ENCODE peak calls at places on chromosome 2, in six cellular contexts. D is breast epithelium, T is progenitor cell of endocrine pancreas, O is IMR-90, Y is chondrocyte, U is fibroblast of pulmonary artery. N is an unnamed sample.

GRCh38 chr2:38440655-38441054 is 63.6 kb upstream of the ATL2 start:
- DNase-seq in D (no peak), T (no peak), O (no peak), Y (no peak), U (peak; percentile 26), N (no peak)

GRCh38 chr2:191015229-191015628 is 1.3 kb upstream of the STAT1 start:
- DNase-seq in D (no peak), T (no peak), O (no peak), Y (no peak), U (no peak), N (no peak)

GRCh38 chr2:156748238-156748637 is 312.1 kb downstream of the GPD2 start:
- DNase-seq in D (no peak), T (no peak), O (no peak), Y (no peak), U (no peak), N (no peak)

GRCh38 chr2:241933175-241933911 is 63.8 kb downstream of the RTP5 start:
- DNase-seq in D (peak; percentile 36), T (no peak), O (no peak), Y (no peak), U (peak; percentile 12), N (no peak)

GRCh38 chr2:16152928-16153753 is 212.8 kb downstream of the MYCN start:
- DNase-seq in D (no peak), T (no peak), O (no peak), Y (no peak), U (no peak), N (no peak)

GRCh38 chr2:9941196-9941995 is 10.1 kb upstream of the GRHL1 start:
- DNase-seq in D (no peak), T (no peak), O (peak; percentile 82), Y (no peak), U (peak; percentile 52), N (no peak)

GRCh38 chr2:39068757-39069515 is 51.9 kb downstream of the SOS1 start:
- DNase-seq in D (no peak), T (no peak), O (peak; percentile 26), Y (no peak), U (peak; percentile 3), N (no peak)

GRCh38 chr2:226551522-226552250 is 247.9 kb downstream of the IRS1 start:
- DNase-seq in D (no peak), T (no peak), O (no peak), Y (no peak), U (no peak), N (no peak)

GRCh38 chr2:2875296-2875695 is 502.3 kb downstream of the EIPR1 start:
- DNase-seq in D (peak; percentile 14), T (no peak), O (no peak), Y (no peak), U (no peak), N (no peak)

GRCh38 chr2:2877427-2877826 is 500.2 kb downstream of the EIPR1 start:
- DNase-seq in D (no peak), T (no peak), O (no peak), Y (no peak), U (no peak), N (no peak)

GRCh38 chr2:2875831-2876230 is 501.8 kb downstream of the EIPR1 start:
- DNase-seq in D (no peak), T (no peak), O (no peak), Y (no peak), U (no peak), N (no peak)

GRCh38 chr2:2874805-2875204 is 502.8 kb downstream of the EIPR1 start:
- DNase-seq in D (peak; percentile 30), T (no peak), O (no peak), Y (no peak), U (no peak), N (no peak)

DNA sequence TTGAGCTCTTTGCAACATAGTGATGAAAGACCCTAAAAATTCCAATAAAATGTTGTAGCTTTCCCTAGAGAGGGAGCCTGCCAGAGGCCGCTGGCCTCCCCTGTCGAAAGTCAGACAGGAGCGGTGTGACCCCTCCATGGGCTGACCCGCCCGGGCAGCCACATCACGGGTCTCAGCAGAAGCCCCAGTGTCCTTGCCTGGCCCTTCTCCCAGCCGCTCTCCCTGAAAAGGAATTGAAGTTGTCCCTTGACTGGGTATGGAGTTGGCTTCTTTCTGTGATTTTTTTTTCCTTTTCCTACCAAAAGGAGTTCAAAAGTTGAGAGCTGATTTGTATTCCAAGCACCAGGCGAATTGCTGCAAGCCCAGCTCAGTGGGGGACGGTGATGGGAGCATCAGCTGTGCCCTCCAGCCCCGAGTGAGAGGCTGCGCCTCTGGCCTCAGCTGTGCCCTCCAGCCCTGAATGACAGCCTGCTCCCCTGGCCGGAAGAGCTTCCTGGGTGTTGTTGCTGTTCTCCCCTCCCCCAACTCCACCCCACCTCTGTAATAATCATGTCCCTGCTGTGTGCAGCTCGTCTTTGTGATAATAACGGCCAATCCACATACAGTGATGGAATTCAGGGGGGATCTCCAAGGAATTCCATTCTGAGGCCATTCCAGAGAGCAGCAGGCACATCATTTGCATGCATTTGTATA is 501.1 kb downstream of the EIPR1 start:
- DNase-seq in D (no peak), T (no peak), O (no peak), Y (no peak), U (no peak), N (no peak)
- TF ChIP-seq CTCF in D (no peak), T (no peak), O (no peak), Y (no peak), U (no peak), N (no peak)

GRCh38 chr2:240663791-240664190 is 18.9 kb downstream of the AQP12B start:
- DNase-seq in D (no peak), T (no peak), O (no peak), Y (no peak), U (no peak), N (peak; percentile 68)
- TF ChIP-seq CTCF in D (no peak), T (peak; percentile 9), O (no peak), Y (peak; percentile 42), U (no peak), N (peak; percentile 18)

GRCh38 chr2:13057671-13058070 is 340.9 kb downstream of the TRIB2 start:
- DNase-seq in D (no peak), T (no peak), O (no peak), Y (no peak), U (no peak), N (no peak)
- TF ChIP-seq CTCF in D (no peak), T (no peak), O (no peak), Y (no peak), U (no peak), N (no peak)

DNA sequence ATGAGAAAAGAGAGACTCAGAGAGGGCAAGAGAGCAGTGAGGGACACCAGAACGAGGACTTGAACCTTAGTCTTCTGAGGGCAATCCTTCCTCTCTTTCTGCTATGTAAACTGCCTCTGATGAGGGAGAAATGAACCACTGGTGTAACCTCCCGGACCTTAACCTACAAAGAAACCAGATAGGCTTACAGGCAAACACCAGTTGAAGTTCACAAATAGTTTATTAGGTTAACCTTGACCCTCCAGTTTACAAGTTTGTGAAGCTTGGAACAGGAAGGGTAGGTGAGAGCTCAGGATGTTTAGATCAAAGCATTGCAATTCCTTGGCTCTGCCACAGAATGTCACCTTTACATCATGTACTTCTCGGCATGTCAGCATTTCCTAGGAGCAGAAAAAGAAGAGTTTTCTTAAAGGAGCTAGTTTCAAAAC is 486.4 kb upstream of the SPRED2 start:
- DNase-seq in D (no peak), T (no peak), O (no peak), Y (no peak), U (no peak), N (no peak)
- TF ChIP-seq CTCF in D (no peak), T (peak; percentile 34), O (no peak), Y (no peak), U (no peak), N (no peak)

N was measured in osteocyte.